ENCODE peak calls at places on chromosomes 7 and 10, in four cellular contexts. B, Q, U and K are unnamed samples.

GRCh38 chr7:5574770-5575269 is 151.2 kb upstream of the TNRC18 start:
- DNase-seq in U (peak; percentile 76), B (no peak), Q (no peak), K (no peak)

GRCh38 chr10:86342111-86342863 is 24.3 kb downstream of the GRID1 start:
- DNase-seq in U (no peak), Q (no peak), B (no peak), K (no peak)

GRCh38 chr7:115217373-115217772 is 295.5 kb downstream of the MDFIC start:
- DNase-seq in Q (no peak), U (no peak), B (no peak), K (no peak)

GRCh38 chr7:55532150-55532917 is 40.0 kb downstream of the VOPP1 start:
- DNase-seq in Q (no peak), U (no peak), B (no peak), K (peak; percentile 25)

GRCh38 chr10:55183993-55184392 is 383.0 kb upstream of the PCDH15 start:
- DNase-seq in Q (no peak), B (no peak), U (no peak), K (no peak)

GRCh38 chr10:52050429-52051047 is 263.5 kb upstream of the DKK1 start:
- DNase-seq in U (no peak), B (no peak), Q (no peak), K (no peak)

GRCh38 chr10:132540456-132540855 is 2.9 kb downstream of the INPP5A start:
- DNase-seq in U (no peak), B (peak; percentile 29), Q (no peak), K (peak; percentile 38)

GRCh38 chr10:110774069-110775021 is 97.4 kb upstream of the PDCD4 start:
- DNase-seq in U (no peak), B (peak; percentile 70), Q (no peak), K (peak; percentile 33)

DNA sequence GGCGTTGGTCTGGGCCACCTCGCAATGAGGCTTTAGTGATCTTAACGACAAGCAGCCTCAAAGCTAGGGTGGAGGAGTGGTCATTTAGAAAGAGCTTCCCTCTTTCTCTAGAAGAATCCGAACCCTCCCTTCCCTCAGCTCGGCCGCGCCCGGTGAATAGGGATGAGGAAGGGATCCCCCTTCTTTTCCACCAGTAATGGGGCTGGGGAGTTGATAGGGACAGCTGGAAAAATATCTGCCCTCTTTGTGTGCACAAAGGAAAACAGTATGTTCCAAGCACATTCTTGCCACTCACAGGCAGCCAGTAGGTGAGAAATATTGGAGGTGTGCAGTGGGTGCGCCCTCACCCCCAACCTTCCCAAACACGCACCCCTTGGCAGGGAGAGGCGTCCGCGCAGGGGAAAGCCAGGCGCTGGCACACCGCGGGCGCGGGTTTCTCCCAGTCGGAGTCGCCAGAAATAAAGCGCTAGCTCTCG is 6.5 kb downstream of the DLX5 start:
- DNase-seq in Q (peak; percentile 29), B (no peak), U (no peak), K (no peak)
- H3K4ac ChIP-seq in Q (no peak overlapping the region), B (no peak overlapping the region), U (no peak overlapping the region), K (no peak overlapping the region)

GRCh38 chr10:128049226-128050010 is 76.8 kb downstream of the MKI67 start:
- DNase-seq in Q (no peak), B (no peak), U (no peak), K (no peak)
- H3K4me1 ChIP-seq in Q (peaks cover 4% of the 10 kb centered on the region), B (peaks cover 4% of the 10 kb centered on the region), U (no peaks in the 10 kb centered on the region), K (peaks cover 6% of the 10 kb centered on the region)

GRCh38 chr7:1571261-1571650 is 1.4 kb upstream of the PSMG3 start:
- DNase-seq in Q (no peak), U (no peak), B (peak; percentile 68), K (peak; percentile 87)

GRCh38 chr7:1569833-1570632 is at the start of gene PSMG3:
- DNase-seq in B (peak; percentile 89), Q (peak; percentile 58), U (peak; percentile 75), K (peak; percentile 85)

GRCh38 chr7:1569016-1569415 is 816 bp downstream of the PSMG3 start:
- DNase-seq in U (no peak), Q (no peak), B (peak; percentile 41), K (peak; percentile 57)

GRCh38 chr7:1569440-1569832 is 396 bp downstream of the PSMG3 start:
- DNase-seq in Q (no peak), B (no peak), U (no peak), K (peak; percentile 17)

DNA sequence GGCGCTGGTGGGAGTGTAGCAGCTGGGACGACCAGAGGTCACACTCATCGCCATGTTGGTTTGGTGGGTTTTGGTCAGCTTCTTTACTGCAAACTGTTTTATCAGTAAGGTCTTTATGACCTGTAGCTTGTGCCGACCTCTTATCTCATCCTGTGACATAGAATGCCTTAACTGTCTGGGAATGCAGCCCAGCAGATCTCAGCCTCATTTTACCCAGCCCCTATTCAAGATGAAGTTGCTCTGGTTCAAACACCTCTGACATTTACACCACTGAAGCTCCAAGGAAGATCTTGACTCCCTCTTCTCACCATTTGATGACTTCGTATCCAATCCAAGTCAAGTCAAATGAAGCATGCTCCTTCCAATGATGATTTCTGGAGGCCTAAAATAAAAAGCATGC is 2.3 kb upstream of the PSMG3 start:
- DNase-seq in U (no peak), B (no peak), Q (no peak), K (no peak)
- H3K4ac ChIP-seq in U (no peak overlapping the region), B (no peak overlapping the region), Q (no peak overlapping the region), K (no peak overlapping the region)

GRCh38 chr7:2607122-2607912 is 24.5 kb upstream of the TTYH3 start:
- DNase-seq in B (no peak), U (no peak), Q (no peak), K (no peak)
- H3K4me1 ChIP-seq in B (no peaks in the 10 kb centered on the region), U (peaks cover 2% of the 10 kb centered on the region), Q (peaks cover 21% of the 10 kb centered on the region), K (peaks cover 21% of the 10 kb centered on the region)

DNA sequence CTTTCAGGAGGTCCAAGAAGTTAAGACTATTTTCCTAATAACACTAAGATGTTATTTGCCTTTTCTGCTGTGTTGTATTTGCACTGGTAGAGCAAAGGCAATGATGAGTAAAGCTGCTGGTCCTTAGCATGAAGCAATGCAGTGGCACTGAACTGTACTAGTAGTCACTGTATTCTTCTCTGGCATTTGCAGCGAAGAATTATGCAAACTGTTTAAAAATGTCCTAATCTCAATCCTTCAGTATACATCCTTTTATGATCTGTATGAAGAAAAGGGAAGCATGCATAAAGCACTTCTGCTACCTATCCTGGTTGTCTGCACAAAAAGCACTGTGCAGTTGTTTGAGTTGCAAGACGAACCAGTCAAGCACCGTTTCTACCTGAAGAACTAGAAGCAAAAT is 20.4 kb downstream of the IGF2BP3 start:
- DNase-seq in Q (no peak), B (no peak), U (no peak), K (no peak)
- H3K4ac ChIP-seq in Q (no peak overlapping the region), B (no peak overlapping the region), U (no peak overlapping the region), K (no peak overlapping the region)